ENCODE peak calls at places on chromosomes 3 and 15, in eight cellular contexts. D, W, O, J, S, V, Z and I are unnamed samples. For H3K36me3, the result is how much of the 10 kb centered on the place peaks cover.

GRCh38 chr3:107705046-107705445 is 182.3 kb downstream of the BBX start:
- DNase-seq in O (no peak), W (no peak), D (no peak), V (no peak), J (no peak), Z (peak), S (no peak), I (no peak)

GRCh38 chr15:80072285-80072684 is 12.8 kb downstream of the ZFAND6 start:
- DNase-seq in J (peak), S (no peak), V (peak), D (no peak), Z (peak), O (peak), W (no peak), I (peak)

GRCh38 chr15:55357774-55358173 is 38.8 kb downstream of the PIGB start:
- DNase-seq in V (peak), D (no peak), S (no peak), W (no peak), J (no peak), O (no peak), Z (peak), I (no peak)

GRCh38 chr3:172974969-172975368 is 166.1 kb downstream of the SPATA16 start:
- DNase-seq in D (no peak), O (no peak), V (no peak), Z (no peak), S (no peak), W (no peak), J (no peak), I (no peak)

GRCh38 chr3:35486295-35486694 is 153.0 kb upstream of the ARPP21 start:
- DNase-seq in V (no peak), Z (no peak), D (no peak), O (no peak), W (no peak), J (no peak), S (no peak), I (no peak)

GRCh38 chr3:101827211-101828174 is 21.8 kb upstream of the NFKBIZ start:
- DNase-seq in Z (peak), W (peak), O (peak), J (no peak), V (peak), D (peak), S (peak), I (peak)

GRCh38 chr15:40349163-40349562 is 1.7 kb upstream of the PHGR1 start:
- DNase-seq in J (no peak), W (no peak), D (no peak), S (no peak), V (no peak), O (no peak), Z (no peak), I (no peak)

GRCh38 chr15:31799711-31800321 is 230.5 kb upstream of the CHRNA7 start:
- DNase-seq in O (peak), W (no peak), V (no peak), J (no peak), S (no peak), Z (no peak), D (no peak), I (no peak)

GRCh38 chr15:39230917-39231285 is 350.0 kb upstream of the THBS1 start:
- DNase-seq in V (no peak), J (no peak), S (no peak), D (no peak), W (no peak), Z (no peak), O (no peak), I (no peak)

GRCh38 chr15:63553388-63553791 is 43.8 kb upstream of the FBXL22 start:
- DNase-seq in O (no peak), D (no peak), W (no peak), Z (peak), S (no peak), V (peak), J (peak), I (no peak)

GRCh38 chr3:112973325-112974177 is 1.4 kb downstream of the CD200R1 start:
- DNase-seq in S (no peak), D (no peak), O (peak), J (no peak), Z (no peak), W (no peak), V (no peak), I (no peak)

GRCh38 chr15:90994417-90995311 is at the start of gene PRC1:
- DNase-seq in V (peak), Z (peak), J (peak), D (peak), S (peak), O (peak), W (peak), I (peak)

GRCh38 chr15:82081904-82082810 is 36.3 kb upstream of the MEX3B start:
- DNase-seq in Z (peak), S (peak), V (peak), O (no peak), J (no peak), D (no peak), W (no peak), I (peak)

GRCh38 chr3:71463622-71464021 is 119.9 kb downstream of the FOXP1 start:
- DNase-seq in V (no peak), O (no peak), W (no peak), D (no peak), S (no peak), Z (peak), J (no peak), I (no peak)

DNA sequence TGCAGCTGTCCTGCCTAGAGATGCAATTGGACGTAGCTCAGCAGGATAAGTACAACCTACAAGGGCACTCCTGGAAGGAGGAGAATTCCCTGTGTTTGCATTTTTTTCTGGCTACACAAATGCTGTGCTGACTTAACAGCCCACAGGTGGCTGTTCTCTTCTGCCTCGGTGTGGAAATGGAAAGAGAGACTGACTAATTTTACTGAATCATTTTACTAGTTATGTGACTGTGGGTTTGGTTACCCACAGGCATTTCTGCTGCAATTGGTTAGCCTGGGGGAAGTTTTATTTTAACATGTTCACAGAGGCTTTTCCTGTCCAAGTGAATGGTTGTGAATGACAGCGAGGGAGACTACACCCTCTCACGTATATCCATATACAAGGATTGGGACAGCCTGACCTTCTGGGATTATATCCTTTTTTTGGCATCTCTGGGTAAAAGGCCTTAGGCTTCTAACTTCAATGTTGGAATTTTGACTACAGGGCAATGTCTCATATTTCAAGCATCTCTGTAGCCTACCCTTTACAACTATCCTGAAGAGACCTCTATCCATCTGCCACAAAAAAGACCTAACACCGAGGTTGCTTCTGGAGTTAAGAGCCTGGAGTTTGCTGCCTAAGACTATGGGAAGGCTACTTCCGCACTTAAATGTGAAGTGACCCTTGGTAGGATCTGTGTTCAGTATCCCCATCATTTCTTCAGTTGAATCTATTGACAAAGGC is 67.2 kb upstream of the TP63 start:
- DNase-seq in Z (peak), V (peak), D (no peak), O (peak), S (no peak), W (no peak), J (peak), I (no peak)
- H3K36me3 ChIP-seq in Z (under half), V (under half), D (under half), O (under half), S (under half), W (under half), J (under half), I (under half)

GRCh38 chr15:67190326-67190725 is 64.1 kb downstream of the AAGAB start:
- DNase-seq in S (no peak), Z (no peak), O (no peak), J (no peak), D (no peak), V (no peak), W (no peak), I (no peak)
- H3K36me3 ChIP-seq in S (half or more), Z (half or more), O (under half), J (half or more), D (under half), V (under half), W (half or more), I (under half)

GRCh38 chr3:153740109-153740508 is 381.1 kb upstream of the ARHGEF26 start:
- DNase-seq in O (no peak), V (no peak), J (no peak), D (no peak), W (no peak), Z (no peak), S (no peak), I (no peak)
- H3K36me3 ChIP-seq in O (under half), V (under half), J (under half), D (under half), W (under half), Z (under half), S (under half), I (under half)

GRCh38 chr15:66754789-66755188 is 52.8 kb downstream of the SMAD6 start:
- DNase-seq in D (no peak), J (no peak), O (no peak), W (no peak), V (no peak), S (no peak), Z (no peak), I (no peak)

GRCh38 chr15:66755298-66756068 is 53.4 kb downstream of the SMAD6 start:
- DNase-seq in O (no peak), J (no peak), Z (no peak), W (no peak), V (no peak), S (no peak), D (no peak), I (no peak)

GRCh38 chr15:66757521-66757920 is 55.5 kb downstream of the SMAD6 start:
- DNase-seq in S (no peak), W (no peak), V (no peak), D (no peak), J (no peak), Z (no peak), O (no peak), I (no peak)

GRCh38 chr15:66757030-66757429 is 55.0 kb downstream of the SMAD6 start:
- DNase-seq in D (no peak), Z (no peak), W (no peak), V (no peak), O (no peak), J (no peak), S (no peak), I (no peak)

GRCh38 chr15:66756220-66756769 is 54.3 kb downstream of the SMAD6 start:
- DNase-seq in W (no peak), V (no peak), J (no peak), D (no peak), O (no peak), S (no peak), Z (no peak), I (no peak)
- H3K36me3 ChIP-seq in W (under half), V (under half), J (under half), D (under half), O (under half), S (half or more), Z (under half), I (under half)

GRCh38 chr3:45737222-45737621 is 48.0 kb downstream of the SACM1L start:
- DNase-seq in Z (no peak), S (peak), V (no peak), O (no peak), D (no peak), J (no peak), W (no peak), I (no peak)
- H3K36me3 ChIP-seq in Z (under half), S (half or more), V (half or more), O (under half), D (under half), J (under half), W (half or more), I (under half)

DNA sequence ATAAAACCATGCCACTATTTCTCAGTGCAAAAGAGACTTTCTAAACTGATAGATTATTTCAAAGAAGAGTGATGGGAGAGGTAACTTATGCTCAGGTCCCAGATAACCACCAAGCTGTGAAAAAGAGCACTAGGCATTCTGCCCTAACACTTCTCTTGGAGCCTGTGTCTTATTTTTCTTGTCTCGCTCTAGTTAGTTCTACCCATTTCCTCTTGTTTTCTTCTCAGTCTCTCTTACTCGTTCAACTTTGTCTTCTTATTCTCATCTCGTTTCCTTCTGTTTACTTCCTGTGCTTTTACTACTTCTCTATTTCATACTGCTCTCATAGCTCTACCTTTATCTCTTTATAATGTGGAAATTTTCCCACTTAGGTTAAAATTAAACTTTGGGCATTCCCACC is 91.8 kb upstream of the CGNL1 start:
- DNase-seq in J (no peak), V (no peak), D (no peak), O (no peak), Z (no peak), S (no peak), W (no peak), I (no peak)
- H3K36me3 ChIP-seq in J (under half), V (under half), D (under half), O (under half), Z (under half), S (half or more), W (half or more), I (under half)

GRCh38 chr3:187999821-188000220 is 154.1 kb upstream of the LPP start:
- DNase-seq in J (no peak), D (no peak), V (no peak), W (no peak), Z (no peak), O (peak), S (no peak), I (no peak)
- H3K36me3 ChIP-seq in J (under half), D (under half), V (under half), W (under half), Z (under half), O (under half), S (under half), I (under half)

GRCh38 chr3:14441920-14442300 is 39.5 kb downstream of the SLC6A6 start:
- DNase-seq in D (no peak), V (no peak), O (no peak), Z (no peak), S (no peak), W (no peak), J (no peak), I (no peak)
- H3K36me3 ChIP-seq in D (under half), V (under half), O (under half), Z (under half), S (under half), W (under half), J (under half), I (under half)

GRCh38 chr15:98923159-98923558 is 84.4 kb downstream of the PGPEP1L start:
- DNase-seq in Z (no peak), S (no peak), D (peak), V (no peak), W (no peak), J (no peak), O (no peak), I (no peak)
- H3K36me3 ChIP-seq in Z (under half), S (half or more), D (under half), V (under half), W (half or more), J (under half), O (under half), I (under half)